ENCODE peak calls at places on chromosomes 11 and 22, in seven cellular contexts. O is stomach, W is left ventricle myocardium inferior, N is heart right ventricle, Z is Panc1, F is psoas muscle, A is body of pancreas. U is an unnamed sample. For H3K4me1, the result is how much of the 10 kb centered on the place peaks cover.

GRCh38 chr11:13349581-13349980 is 72.0 kb downstream of the BMAL1 start:
- DNase-seq in O (no peak), W (no peak), N (no peak), Z (no peak), F (no peak), A (no peak), U (no peak)

GRCh38 chr11:105719073-105719846 is 109.4 kb downstream of the GRIA4 start:
- DNase-seq in O (no peak), W (no peak), N (no peak), Z (peak), F (no peak), A (no peak), U (no peak)

GRCh38 chr11:17547051-17547577 is at the start of gene OTOG:
- DNase-seq in O (no peak), W (no peak), N (no peak), Z (no peak), F (no peak), A (no peak), U (peak)

GRCh38 chr11:199782-200181 is 6.9 kb downstream of the SCGB1C1 start:
- DNase-seq in O (peak), W (no peak), N (no peak), Z (no peak), F (no peak), A (no peak), U (no peak)

GRCh38 chr11:102485095-102485722 is 32.6 kb upstream of the TMEM123 start:
- DNase-seq in O (no peak), W (no peak), N (no peak), Z (no peak), F (no peak), A (no peak), U (no peak)

GRCh38 chr11:28760676-28761390 is 652.6 kb downstream of the METTL15 start:
- DNase-seq in O (no peak), W (no peak), N (no peak), Z (no peak), F (no peak), A (no peak), U (no peak)

GRCh38 chr11:15969281-15969680 is 387.1 kb downstream of the SOX6 start:
- DNase-seq in O (peak), W (peak), N (peak), Z (peak), F (peak), A (peak), U (no peak)

GRCh38 chr11:134469627-134470026 is 57.6 kb upstream of the B3GAT1 start:
- DNase-seq in O (no peak), W (no peak), N (no peak), Z (no peak), F (no peak), A (no peak), U (no peak)

GRCh38 chr11:122108192-122108799 is 7.7 kb downstream of the BLID start:
- DNase-seq in O (no peak), W (no peak), N (no peak), Z (no peak), F (no peak), A (peak), U (no peak)

GRCh38 chr22:49632199-49633009 is 195.3 kb downstream of the BRD1 start:
- DNase-seq in O (peak), W (peak), N (peak), Z (no peak), F (peak), A (peak), U (no peak)

GRCh38 chr22:38271927-38272372 is 860 bp downstream of the TMEM184B start:
- DNase-seq in O (peak), W (no peak), N (no peak), Z (no peak), F (no peak), A (peak), U (no peak)

GRCh38 chr11:13776134-13776815 is 107.8 kb downstream of the FAR1 start:
- DNase-seq in O (no peak), W (no peak), N (no peak), Z (no peak), F (no peak), A (no peak), U (no peak)

GRCh38 chr22:27386186-27386585 is 415.4 kb downstream of the MN1 start:
- DNase-seq in O (no peak), W (no peak), N (no peak), Z (no peak), F (no peak), A (no peak), U (no peak)

GRCh38 chr11:59615132-59615636 is 390 bp downstream of the OSBP start:
- DNase-seq in O (peak), W (peak), N (peak), Z (no peak), F (peak), A (peak), U (no peak)

GRCh38 chr22:48905206-48905975 is 922.3 kb downstream of the BRD1 start:
- DNase-seq in O (no peak), W (no peak), N (no peak), Z (no peak), F (no peak), A (no peak), U (no peak)

GRCh38 chr11:60343094-60343704 is 16.1 kb downstream of the MS4A6E start:
- DNase-seq in O (no peak), W (no peak), N (no peak), Z (no peak), F (no peak), A (no peak), U (no peak)

GRCh38 chr11:62108017-62108750 is 15.6 kb upstream of the INCENP start:
- DNase-seq in O (no peak), W (no peak), N (no peak), Z (peak), F (no peak), A (peak), U (no peak)

GRCh38 chr11:1654388-1655167 is 25.0 kb downstream of the KRTAP5-5 start:
- DNase-seq in O (no peak), W (no peak), N (no peak), Z (no peak), F (no peak), A (no peak), U (no peak)

GRCh38 chr22:49956418-49956770 is 4.2 kb upstream of the PIM3 start:
- DNase-seq in O (peak), W (no peak), N (peak), Z (no peak), F (peak), A (no peak), U (no peak)

GRCh38 chr11:24046731-24047130 is 450.1 kb upstream of the LUZP2 start:
- DNase-seq in O (no peak), W (no peak), N (no peak), Z (no peak), F (no peak), A (no peak), U (no peak)

GRCh38 chr11:34972892-34973291 is 56.5 kb downstream of the PDHX start:
- DNase-seq in O (no peak), W (no peak), N (no peak), Z (no peak), F (no peak), A (no peak), U (no peak)

GRCh38 chr22:41474878-41475451 is 6.0 kb downstream of the ACO2 start:
- DNase-seq in O (no peak), W (no peak), N (no peak), Z (no peak), F (no peak), A (no peak), U (no peak)

GRCh38 chr22:19641254-19641982 is 72.9 kb upstream of the SEPTIN5 start:
- DNase-seq in O (no peak), W (no peak), N (no peak), Z (no peak), F (no peak), A (peak), U (peak)

GRCh38 chr11:30560345-30561106 is 25.6 kb downstream of the MPPED2 start:
- DNase-seq in O (no peak), W (no peak), N (no peak), Z (no peak), F (no peak), A (no peak), U (no peak)

GRCh38 chr22:32421484-32421883 is 9.4 kb upstream of the RTCB start:
- DNase-seq in O (no peak), W (no peak), N (no peak), Z (no peak), F (no peak), A (no peak), U (no peak)

GRCh38 chr11:61815790-61816735 is 740 bp downstream of the FADS1 start:
- DNase-seq in O (peak), W (peak), N (peak), Z (no peak), F (peak), A (peak), U (no peak)

GRCh38 chr11:5229388-5229787 is 2.5 kb upstream of the HBB start:
- DNase-seq in O (no peak), W (no peak), N (no peak), Z (no peak), F (no peak), A (no peak), U (no peak)

GRCh38 chr22:48950151-48950915 is 877.3 kb downstream of the BRD1 start:
- DNase-seq in O (peak), W (no peak), N (no peak), Z (no peak), F (no peak), A (no peak), U (no peak)

GRCh38 chr11:8261921-8262551 is 1.6 kb downstream of the LMO1 start:
- DNase-seq in O (peak), W (no peak), N (no peak), Z (no peak), F (no peak), A (no peak), U (no peak)

GRCh38 chr11:9629064-9629463 is 34.8 kb upstream of the SWAP70 start:
- DNase-seq in O (no peak), W (no peak), N (no peak), Z (no peak), F (no peak), A (no peak), U (no peak)

GRCh38 chr11:61083601-61084147 is 18.6 kb upstream of the CD5 start:
- DNase-seq in O (no peak), W (no peak), N (no peak), Z (no peak), F (no peak), A (no peak), U (no peak)

GRCh38 chr11:79076526-79077115 is 364.2 kb downstream of the TENM4 start:
- DNase-seq in O (peak), W (peak), N (peak), Z (no peak), F (peak), A (peak), U (no peak)

GRCh38 chr11:14082338-14082737 is 119.8 kb downstream of the SPON1 start:
- DNase-seq in O (no peak), W (no peak), N (no peak), Z (no peak), F (no peak), A (no peak), U (no peak)

GRCh38 chr11:85182437-85183109 is 444.6 kb downstream of the DLG2 start:
- DNase-seq in O (no peak), W (no peak), N (no peak), Z (no peak), F (no peak), A (peak), U (peak)

GRCh38 chr22:48574776-48575566 is 1252.7 kb downstream of the BRD1 start:
- DNase-seq in O (no peak), W (no peak), N (peak), Z (no peak), F (peak), A (peak), U (no peak)

DNA sequence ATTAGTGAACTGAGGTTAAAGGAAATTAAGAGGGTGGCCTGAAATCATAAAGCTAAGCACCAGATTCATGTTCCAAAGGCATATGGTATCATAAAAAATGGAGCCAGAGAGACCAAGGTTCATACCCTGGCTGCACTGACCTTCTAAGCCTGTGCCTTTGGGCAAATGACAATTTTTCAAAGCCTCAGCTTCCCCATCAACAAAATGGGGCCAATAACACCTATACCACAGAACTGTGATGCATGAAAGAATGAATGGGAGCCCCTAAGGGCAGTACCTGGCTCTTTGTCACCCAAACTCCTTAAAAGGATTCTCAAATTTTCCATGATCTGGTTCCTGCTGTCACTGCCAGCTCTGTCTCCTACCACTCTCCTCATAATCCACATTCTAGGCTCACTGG is 72.5 kb downstream of the RAB30 start:
- DNase-seq in O (no peak), W (no peak), N (no peak), Z (no peak), F (no peak), A (no peak), U (no peak)
- H3K4me1 ChIP-seq in O (under half), W (half or more), N (half or more), Z (under half), F (half or more), A (under half), U (under half)

GRCh38 chr11:95170294-95170693 is 60.7 kb downstream of the SESN3 start:
- DNase-seq in O (no peak), W (no peak), N (no peak), Z (no peak), F (no peak), A (no peak), U (no peak)
- H3K27ac ChIP-seq in O (no peak), W (no peak), N (no peak), Z (no peak), F (no peak), A (no peak), U (no peak)

GRCh38 chr22:39943941-39944624 is 16.1 kb upstream of the TMA7B start:
- DNase-seq in O (no peak), W (no peak), N (no peak), Z (no peak), F (no peak), A (no peak), U (no peak)

GRCh38 chr22:39946571-39947407 is 13.4 kb upstream of the TMA7B start:
- DNase-seq in O (no peak), W (no peak), N (no peak), Z (no peak), F (no peak), A (peak), U (no peak)

GRCh38 chr22:39949964-39950737 is 10.0 kb upstream of the TMA7B start:
- DNase-seq in O (no peak), W (no peak), N (no peak), Z (no peak), F (no peak), A (no peak), U (no peak)

GRCh38 chr22:39943366-39943765 is 16.8 kb upstream of the TMA7B start:
- DNase-seq in O (no peak), W (no peak), N (no peak), Z (no peak), F (no peak), A (no peak), U (no peak)

GRCh38 chr22:39947488-39948216 is 12.5 kb upstream of the TMA7B start:
- DNase-seq in O (no peak), W (no peak), N (no peak), Z (no peak), F (no peak), A (no peak), U (no peak)
- H3K4me1 ChIP-seq in O (under half), W (under half), N (under half), Z (under half), F (under half), A (under half), U (under half)

GRCh38 chr11:96147186-96147585 is 195.8 kb downstream of the MAML2 start:
- DNase-seq in O (no peak), W (no peak), N (no peak), Z (no peak), F (no peak), A (no peak), U (no peak)
- H3K27ac ChIP-seq in O (no peak), W (no peak), N (no peak), Z (no peak), F (no peak), A (no peak), U (no peak)

DNA sequence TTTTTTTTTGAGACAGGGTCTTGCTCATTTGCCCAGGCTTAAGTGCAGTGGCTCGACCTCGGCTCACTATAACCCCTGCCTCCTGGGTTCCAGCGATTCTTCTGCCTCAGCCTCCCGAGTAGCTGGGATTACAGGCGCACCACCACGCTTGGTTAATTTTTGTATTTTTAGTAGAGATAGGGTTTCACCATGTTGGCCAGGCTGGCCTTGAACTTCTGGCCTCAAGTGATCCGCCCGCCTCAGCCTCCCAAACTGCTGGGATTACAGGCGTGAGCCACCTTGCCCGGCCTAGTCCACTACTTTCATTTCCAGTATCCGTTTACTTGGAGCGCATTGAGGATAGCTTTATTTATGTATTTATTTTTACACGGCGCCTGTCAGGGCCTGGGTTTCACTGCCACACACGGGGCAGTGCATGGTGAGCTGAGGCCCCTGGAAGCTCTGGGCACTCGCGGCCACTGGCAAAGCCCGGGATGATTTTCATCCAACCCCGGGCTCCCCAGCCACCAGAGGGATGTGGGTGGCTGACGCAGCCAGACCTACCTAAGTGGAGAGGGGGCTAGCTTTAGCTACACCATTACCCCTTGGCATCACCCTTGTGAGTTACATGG is 6.1 kb upstream of the MCAM start:
- DNase-seq in O (no peak), W (no peak), N (no peak), Z (no peak), F (no peak), A (no peak), U (no peak)
- H3K4me1 ChIP-seq in O (half or more), W (half or more), N (half or more), Z (under half), F (under half), A (under half), U (under half)

GRCh38 chr11:66663741-66664296 is 13.9 kb downstream of the RBM4B start:
- DNase-seq in O (no peak), W (no peak), N (no peak), Z (no peak), F (no peak), A (no peak), U (no peak)
- H3K27ac ChIP-seq in O (no peak), W (no peak), N (no peak), Z (no peak), F (no peak), A (no peak), U (no peak)

DNA sequence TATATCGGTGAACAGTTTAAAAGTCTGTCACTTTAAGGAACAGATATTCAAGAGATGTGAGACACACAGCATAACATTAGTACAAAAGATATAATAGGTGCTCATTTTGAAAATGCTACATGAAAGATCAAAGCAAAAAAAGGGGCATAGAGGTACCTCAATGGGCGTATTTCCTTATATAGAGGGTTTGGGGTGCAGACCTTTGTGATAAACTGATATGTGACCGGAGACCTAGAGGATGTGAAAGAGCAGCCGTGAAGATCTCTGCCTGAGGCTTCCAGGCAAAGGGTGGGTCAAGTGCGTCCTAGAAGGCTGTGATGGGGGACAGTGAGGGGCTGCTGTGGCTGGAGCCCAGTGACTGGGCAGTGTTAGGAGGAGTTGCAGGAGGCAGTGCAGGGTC is 551.4 kb downstream of the ETS1 start:
- DNase-seq in O (no peak), W (no peak), N (no peak), Z (no peak), F (no peak), A (no peak), U (no peak)
- H3K4me1 ChIP-seq in O (under half), W (under half), N (under half), Z (under half), F (under half), A (under half), U (under half)

GRCh38 chr22:35431483-35432205 is 31.7 kb downstream of the MCM5 start:
- DNase-seq in O (no peak), W (no peak), N (no peak), Z (no peak), F (no peak), A (no peak), U (no peak)

GRCh38 chr22:35435201-35435712 is 35.3 kb downstream of the MCM5 start:
- DNase-seq in O (no peak), W (no peak), N (no peak), Z (no peak), F (no peak), A (no peak), U (no peak)

GRCh38 chr22:35430897-35431322 is 31.0 kb downstream of the MCM5 start:
- DNase-seq in O (peak), W (peak), N (peak), Z (peak), F (peak), A (peak), U (peak)

GRCh38 chr22:35434061-35434750 is 34.3 kb downstream of the MCM5 start:
- DNase-seq in O (no peak), W (no peak), N (no peak), Z (no peak), F (no peak), A (no peak), U (no peak)

DNA sequence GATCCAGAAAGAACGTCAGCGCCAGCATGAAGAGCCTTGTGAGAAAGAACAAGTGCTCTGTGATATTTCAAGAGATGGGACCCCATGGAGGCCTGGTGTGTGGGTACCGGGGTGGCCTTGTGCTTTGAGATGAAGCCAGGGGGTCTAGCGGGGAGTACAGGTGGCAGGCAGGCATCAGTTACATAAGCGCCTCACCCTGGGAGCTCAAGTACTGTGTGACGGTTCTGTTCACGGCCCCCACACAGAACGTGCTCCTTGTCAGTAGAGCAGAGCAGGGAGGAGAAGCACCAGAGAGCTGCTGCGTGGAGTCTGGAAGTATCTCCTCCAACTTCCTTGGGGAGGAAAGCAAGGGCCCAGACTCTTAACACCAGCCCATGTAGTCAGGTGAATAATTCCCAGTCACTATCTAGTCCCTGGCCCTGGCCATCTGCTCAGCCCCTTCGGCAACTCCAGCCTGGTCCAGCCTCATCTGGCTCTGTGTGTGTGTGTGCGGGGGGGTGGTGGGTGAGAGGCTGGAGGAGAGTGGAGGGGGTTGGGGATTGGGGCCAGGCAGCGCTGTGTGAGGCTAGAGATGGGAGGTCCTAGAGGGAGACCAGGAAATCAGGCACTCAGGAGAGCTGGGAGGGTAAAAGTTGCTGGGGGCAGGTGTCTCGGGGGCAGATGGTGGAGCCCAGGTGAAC is 32.4 kb downstream of the MCM5 start:
- DNase-seq in O (no peak), W (no peak), N (no peak), Z (no peak), F (no peak), A (no peak), U (no peak)
- H3K27ac ChIP-seq in O (no peak), W (no peak), N (no peak), Z (peak), F (no peak), A (no peak), U (no peak)

GRCh38 chr11:124761301-124762021 is 629 bp downstream of the ESAM start:
- DNase-seq in O (no peak), W (peak), N (peak), Z (no peak), F (peak), A (no peak), U (no peak)

GRCh38 chr11:124758355-124759267 is 3.5 kb downstream of the ESAM start:
- DNase-seq in O (peak), W (peak), N (peak), Z (no peak), F (peak), A (peak), U (peak)

GRCh38 chr11:124760205-124760652 is 1.9 kb downstream of the ESAM start:
- DNase-seq in O (no peak), W (peak), N (peak), Z (no peak), F (peak), A (no peak), U (no peak)

GRCh38 chr11:124760806-124761205 is 1.3 kb downstream of the ESAM start:
- DNase-seq in O (no peak), W (no peak), N (no peak), Z (no peak), F (no peak), A (no peak), U (no peak)

GRCh38 chr11:124759268-124760204 is 2.6 kb downstream of the ESAM start:
- DNase-seq in O (no peak), W (peak), N (peak), Z (no peak), F (peak), A (no peak), U (no peak)
- H3K4me1 ChIP-seq in O (half or more), W (half or more), N (half or more), Z (under half), F (under half), A (half or more), U (under half)